ENCODE peak calls at places on chromosome X, in five cellular contexts. One of them, this sample, is unnamed.

GRCh38 chrX:10676239-10676971 is 56.0 kb upstream of the MID1 start:
- DNase-seq in NCI-H1092 treated with DMSO at 0.1 percent for 48 hours: peak
- DNase-seq in activated T-helper 1 cell treated with anti-CD3 and anti-CD28 coated beads, Interleukin-12 subunit alpha, Interleukin-12 subunit beta, Interleukin-2, Interleukin-4 antibody, amounts not matched to agents 30 ng/mL and 10 ng/mL and 1 ng/mL, durations not matched to agents 14 hours and 24 hours and 36 hours: no peak
- DNase-seq in GM13977: no peak
- DNase-seq in MV-4-11: no peak
- DNase-seq in this sample: no peak

GRCh38 chrX:1391370-1391706 is 575 bp downstream of the SLC25A6 start:
- DNase-seq in activated T-helper 1 cell treated with anti-CD3 and anti-CD28 coated beads, Interleukin-12 subunit alpha, Interleukin-12 subunit beta, Interleukin-2, Interleukin-4 antibody, amounts not matched to agents 30 ng/mL and 10 ng/mL and 1 ng/mL, durations not matched to agents 14 hours and 24 hours and 36 hours: no peak
- DNase-seq in MV-4-11: no peak
- DNase-seq in GM13977: peak
- DNase-seq in NCI-H1092 treated with DMSO at 0.1 percent for 48 hours: no peak
- DNase-seq in this sample: no peak

GRCh38 chrX:147376601-147377387 is 534.9 kb upstream of the FMR1 start:
- DNase-seq in activated T-helper 1 cell treated with anti-CD3 and anti-CD28 coated beads, Interleukin-12 subunit alpha, Interleukin-12 subunit beta, Interleukin-2, Interleukin-4 antibody, amounts not matched to agents 30 ng/mL and 10 ng/mL and 1 ng/mL, durations not matched to agents 14 hours and 24 hours and 36 hours: no peak
- DNase-seq in MV-4-11: peak
- DNase-seq in NCI-H1092 treated with DMSO at 0.1 percent for 48 hours: peak
- DNase-seq in GM13977: no peak
- DNase-seq in this sample: no peak

GRCh38 chrX:110614596-110614995 is 181.0 kb downstream of the CHRDL1 start:
- DNase-seq in activated T-helper 1 cell treated with anti-CD3 and anti-CD28 coated beads, Interleukin-12 subunit alpha, Interleukin-12 subunit beta, Interleukin-2, Interleukin-4 antibody, amounts not matched to agents 30 ng/mL and 10 ng/mL and 1 ng/mL, durations not matched to agents 14 hours and 24 hours and 36 hours: no peak
- DNase-seq in GM13977: no peak
- DNase-seq in MV-4-11: no peak
- DNase-seq in NCI-H1092 treated with DMSO at 0.1 percent for 48 hours: no peak
- DNase-seq in this sample: no peak

GRCh38 chrX:48834383-48834709 is 1.1 kb downstream of the PCSK1N start:
- DNase-seq in GM13977: peak
- DNase-seq in MV-4-11: no peak
- DNase-seq in activated T-helper 1 cell treated with anti-CD3 and anti-CD28 coated beads, Interleukin-12 subunit alpha, Interleukin-12 subunit beta, Interleukin-2, Interleukin-4 antibody, amounts not matched to agents 30 ng/mL and 10 ng/mL and 1 ng/mL, durations not matched to agents 14 hours and 24 hours and 36 hours: no peak
- DNase-seq in NCI-H1092 treated with DMSO at 0.1 percent for 48 hours: peak
- DNase-seq in this sample: peak

GRCh38 chrX:154365997-154366665 is 8.3 kb downstream of the FLNA start:
- DNase-seq in GM13977: no peak
- DNase-seq in MV-4-11: no peak
- DNase-seq in activated T-helper 1 cell treated with anti-CD3 and anti-CD28 coated beads, Interleukin-12 subunit alpha, Interleukin-12 subunit beta, Interleukin-2, Interleukin-4 antibody, amounts not matched to agents 30 ng/mL and 10 ng/mL and 1 ng/mL, durations not matched to agents 14 hours and 24 hours and 36 hours: no peak
- DNase-seq in NCI-H1092 treated with DMSO at 0.1 percent for 48 hours: no peak
- DNase-seq in this sample: no peak

GRCh38 chrX:77768787-77769186 is 17.2 kb downstream of the ATRX start:
- DNase-seq in MV-4-11: no peak
- DNase-seq in NCI-H1092 treated with DMSO at 0.1 percent for 48 hours: no peak
- DNase-seq in GM13977: no peak
- DNase-seq in activated T-helper 1 cell treated with anti-CD3 and anti-CD28 coated beads, Interleukin-12 subunit alpha, Interleukin-12 subunit beta, Interleukin-2, Interleukin-4 antibody, amounts not matched to agents 30 ng/mL and 10 ng/mL and 1 ng/mL, durations not matched to agents 14 hours and 24 hours and 36 hours: no peak
- DNase-seq in this sample: no peak

GRCh38 chrX:108018659-108019381 is 26.0 kb upstream of the VSIG1 start:
- DNase-seq in GM13977: no peak
- DNase-seq in MV-4-11: no peak
- DNase-seq in activated T-helper 1 cell treated with anti-CD3 and anti-CD28 coated beads, Interleukin-12 subunit alpha, Interleukin-12 subunit beta, Interleukin-2, Interleukin-4 antibody, amounts not matched to agents 30 ng/mL and 10 ng/mL and 1 ng/mL, durations not matched to agents 14 hours and 24 hours and 36 hours: peak
- DNase-seq in NCI-H1092 treated with DMSO at 0.1 percent for 48 hours: no peak
- DNase-seq in this sample: no peak

GRCh38 chrX:13179100-13179499 is 134.7 kb upstream of the FAM9C start:
- DNase-seq in MV-4-11: no peak
- DNase-seq in GM13977: no peak
- DNase-seq in activated T-helper 1 cell treated with anti-CD3 and anti-CD28 coated beads, Interleukin-12 subunit alpha, Interleukin-12 subunit beta, Interleukin-2, Interleukin-4 antibody, amounts not matched to agents 30 ng/mL and 10 ng/mL and 1 ng/mL, durations not matched to agents 14 hours and 24 hours and 36 hours: no peak
- DNase-seq in NCI-H1092 treated with DMSO at 0.1 percent for 48 hours: no peak
- DNase-seq in this sample: no peak

GRCh38 chrX:154775611-154776349 is 13.1 kb downstream of the DKC1 start:
- DNase-seq in GM13977: no peak
- DNase-seq in MV-4-11: no peak
- DNase-seq in NCI-H1092 treated with DMSO at 0.1 percent for 48 hours: no peak
- DNase-seq in activated T-helper 1 cell treated with anti-CD3 and anti-CD28 coated beads, Interleukin-12 subunit alpha, Interleukin-12 subunit beta, Interleukin-2, Interleukin-4 antibody, amounts not matched to agents 30 ng/mL and 10 ng/mL and 1 ng/mL, durations not matched to agents 14 hours and 24 hours and 36 hours: no peak
- DNase-seq in this sample: no peak

GRCh38 chrX:129360175-129360574 is 163.1 kb downstream of the SMARCA1 start:
- DNase-seq in activated T-helper 1 cell treated with anti-CD3 and anti-CD28 coated beads, Interleukin-12 subunit alpha, Interleukin-12 subunit beta, Interleukin-2, Interleukin-4 antibody, amounts not matched to agents 30 ng/mL and 10 ng/mL and 1 ng/mL, durations not matched to agents 14 hours and 24 hours and 36 hours: peak
- DNase-seq in GM13977: peak
- DNase-seq in NCI-H1092 treated with DMSO at 0.1 percent for 48 hours: peak
- DNase-seq in MV-4-11: peak
- DNase-seq in this sample: no peak

GRCh38 chrX:413322-414201 is 26.9 kb upstream of the PPP2R3B start:
- DNase-seq in GM13977: no peak
- DNase-seq in activated T-helper 1 cell treated with anti-CD3 and anti-CD28 coated beads, Interleukin-12 subunit alpha, Interleukin-12 subunit beta, Interleukin-2, Interleukin-4 antibody, amounts not matched to agents 30 ng/mL and 10 ng/mL and 1 ng/mL, durations not matched to agents 14 hours and 24 hours and 36 hours: no peak
- DNase-seq in NCI-H1092 treated with DMSO at 0.1 percent for 48 hours: peak
- DNase-seq in MV-4-11: no peak
- DNase-seq in this sample: no peak

GRCh38 chrX:13898084-13898483 is 81.2 kb upstream of the GPM6B start:
- DNase-seq in activated T-helper 1 cell treated with anti-CD3 and anti-CD28 coated beads, Interleukin-12 subunit alpha, Interleukin-12 subunit beta, Interleukin-2, Interleukin-4 antibody, amounts not matched to agents 30 ng/mL and 10 ng/mL and 1 ng/mL, durations not matched to agents 14 hours and 24 hours and 36 hours: no peak
- DNase-seq in NCI-H1092 treated with DMSO at 0.1 percent for 48 hours: no peak
- DNase-seq in MV-4-11: peak
- DNase-seq in GM13977: peak
- DNase-seq in this sample: no peak

GRCh38 chrX:121479406-121479805 is 432.0 kb downstream of the GLUD2 start:
- DNase-seq in GM13977: no peak
- DNase-seq in activated T-helper 1 cell treated with anti-CD3 and anti-CD28 coated beads, Interleukin-12 subunit alpha, Interleukin-12 subunit beta, Interleukin-2, Interleukin-4 antibody, amounts not matched to agents 30 ng/mL and 10 ng/mL and 1 ng/mL, durations not matched to agents 14 hours and 24 hours and 36 hours: no peak
- DNase-seq in NCI-H1092 treated with DMSO at 0.1 percent for 48 hours: peak
- DNase-seq in MV-4-11: peak
- DNase-seq in this sample: no peak

GRCh38 chrX:111719426-111720210 is 38.6 kb downstream of the ALG13 start:
- DNase-seq in MV-4-11: peak
- DNase-seq in GM13977: no peak
- DNase-seq in activated T-helper 1 cell treated with anti-CD3 and anti-CD28 coated beads, Interleukin-12 subunit alpha, Interleukin-12 subunit beta, Interleukin-2, Interleukin-4 antibody, amounts not matched to agents 30 ng/mL and 10 ng/mL and 1 ng/mL, durations not matched to agents 14 hours and 24 hours and 36 hours: no peak
- DNase-seq in NCI-H1092 treated with DMSO at 0.1 percent for 48 hours: no peak
- DNase-seq in this sample: no peak